ENCODE peak calls at places on chromosomes 1 and 21, in eight cellular contexts. B is fibroblast of villous mesenchyme; N is DND-41; O is hippocampal formation; V is activated naive CD4-positive, alpha-beta T cell; K is stimulated activated CD8-positive, alpha-beta memory T cell treated with anti-CD3 and anti-CD28 coated beads, Interleukin-4, amount 100 ng/mL, for 4 hours; M is T-helper 1 cell; L is cardiac fibroblast. H is an unnamed sample.
A peak's percentile ranks its signal among the peaks of the same experiment; 100 is the strongest.

GRCh38 chr1:14668448-14669029 is 70.1 kb downstream of the KAZN start:
- DNase-seq in M (no peak), B (no peak), L (no peak), K (no peak), O (no peak), V (no peak), N (no peak), H (no peak)

GRCh38 chr21:42039911-42040351 is 29.8 kb upstream of the ZBTB21 start:
- DNase-seq in V (no peak), B (peak; percentile 76), N (no peak), K (no peak), L (peak; percentile 71), O (no peak), M (no peak), H (peak; percentile 95)

GRCh38 chr21:42310411-42311001 is 4.7 kb downstream of the TFF3 start:
- DNase-seq in M (no peak), K (no peak), V (no peak), O (no peak), B (no peak), L (no peak), N (no peak), H (no peak)

GRCh38 chr1:28898267-28898955 is 16.0 kb upstream of the EPB41 start:
- DNase-seq in B (no peak), V (no peak), N (no peak), K (no peak), O (no peak), M (no peak), L (no peak), H (no peak)

GRCh38 chr1:159941139-159941866 is 4.1 kb downstream of the IGSF9 start:
- DNase-seq in M (no peak), V (no peak), K (no peak), L (no peak), O (no peak), B (no peak), N (no peak), H (no peak)

GRCh38 chr1:241357366-241358305 is 631 bp upstream of the RGS7 start:
- DNase-seq in N (no peak), V (no peak), K (no peak), M (no peak), O (no peak), B (no peak), L (peak; percentile 23), H (no peak)

GRCh38 chr1:181073638-181074037 is 14.9 kb upstream of the IER5 start:
- DNase-seq in B (peak; percentile 97), N (no peak), L (peak; percentile 87), K (no peak), M (no peak), O (no peak), V (no peak), H (peak; percentile 45)

GRCh38 chr1:94955767-94956632 is 29.1 kb upstream of the CNN3 start:
- DNase-seq in K (no peak), B (peak; percentile 80), V (no peak), M (no peak), N (no peak), L (no peak), O (no peak), H (peak; percentile 41)

GRCh38 chr1:94095744-94096469 is 25.0 kb downstream of the ABCA4 start:
- DNase-seq in M (no peak), B (peak; percentile 25), N (no peak), V (no peak), O (no peak), L (peak; percentile 79), K (no peak), H (no peak)

GRCh38 chr1:54791880-54792522 is 9.1 kb downstream of the TTC22 start:
- DNase-seq in L (peak; percentile 68), M (no peak), K (no peak), N (peak; percentile 57), B (peak; percentile 42), V (no peak), O (no peak), H (peak; percentile 13)

GRCh38 chr1:90973897-90974798 is 47.7 kb downstream of the ZNF644 start:
- DNase-seq in B (peak; percentile 57), L (peak; percentile 68), M (no peak), O (no peak), K (no peak), N (no peak), V (no peak), H (peak; percentile 64)

GRCh38 chr1:181142096-181143043 is 53.9 kb downstream of the IER5 start:
- DNase-seq in M (peak; percentile 77), B (peak; percentile 84), N (peak; percentile 91), V (peak; percentile 82), L (peak; percentile 91), K (peak; percentile 91), O (peak; percentile 93), H (peak; percentile 82)

GRCh38 chr1:237448042-237448441 is 406.1 kb downstream of the RYR2 start:
- DNase-seq in L (no peak), M (no peak), B (no peak), K (no peak), N (no peak), O (no peak), V (no peak), H (no peak)

GRCh38 chr21:45700461-45700860 is 56.9 kb downstream of the PCBP3 start:
- DNase-seq in V (no peak), O (no peak), M (no peak), K (no peak), N (no peak), L (no peak), B (no peak), H (no peak)

GRCh38 chr1:21232044-21232443 is 55.3 kb upstream of the EIF4G3 start:
- DNase-seq in L (peak; percentile 71), K (no peak), M (no peak), V (no peak), O (peak; percentile 48), N (peak; percentile 34), B (peak; percentile 74), H (peak; percentile 70)

GRCh38 chr1:16324456-16324890 is 27.8 kb downstream of the FBXO42 start:
- DNase-seq in K (no peak), V (no peak), O (no peak), N (no peak), L (peak; percentile 77), M (no peak), B (peak; percentile 65), H (peak; percentile 78)

GRCh38 chr1:32464716-32465540 is at the start of gene ZBTB8B:
- DNase-seq in O (peak; percentile 91), V (no peak), B (peak; percentile 43), M (no peak), K (no peak), L (peak; percentile 28), N (no peak), H (peak; percentile 39)

H was measured in mesenchymal stem cell.